ENCODE peak calls at places on chromosomes 16 and 17, in nine cellular contexts. N, Z, F, J, O, Q, M, V and S are unnamed samples.

GRCh38 chr16:58644765-58645487 is 15.3 kb upstream of the CNOT1 start:
- DNase-seq in N (no peak), F (no peak), J (no peak), Q (no peak), Z (no peak), M (no peak), O (no peak), V (no peak), S (no peak)

GRCh38 chr16:31322500-31322899 is 32.5 kb upstream of the ITGAX start:
- DNase-seq in O (no peak), N (no peak), V (no peak), F (no peak), Z (no peak), J (no peak), M (no peak), Q (no peak), S (no peak)

GRCh38 chr17:80539022-80539421 is 5.6 kb upstream of the RPTOR start:
- DNase-seq in M (no peak), V (no peak), N (no peak), J (no peak), Z (no peak), O (no peak), Q (no peak), F (no peak), S (no peak)

GRCh38 chr17:42424991-42425610 is 2.0 kb upstream of the CAVIN1 start:
- DNase-seq in O (no peak), Q (no peak), N (no peak), M (no peak), V (no peak), J (no peak), Z (no peak), F (no peak), S (peak)

GRCh38 chr17:49998836-49999511 is 4.0 kb upstream of the DLX3 start:
- DNase-seq in V (no peak), N (no peak), Q (no peak), M (no peak), O (no peak), J (no peak), F (no peak), Z (no peak), S (no peak)

GRCh38 chr17:21510686-21511367 is 134.7 kb downstream of the KCNJ12 start:
- DNase-seq in J (no peak), N (no peak), V (no peak), Q (no peak), M (no peak), O (no peak), F (no peak), Z (peak), S (no peak)

GRCh38 chr16:49698931-49699715 is 156.8 kb downstream of the ZNF423 start:
- DNase-seq in F (no peak), J (no peak), V (no peak), M (peak), Q (peak), N (no peak), O (no peak), Z (peak), S (peak)

GRCh38 chr16:86653289-86654006 is 75.1 kb downstream of the FOXL1 start:
- DNase-seq in M (peak), N (no peak), Z (no peak), Q (no peak), O (no peak), F (no peak), J (no peak), V (no peak), S (peak)

GRCh38 chr17:6668219-6668618 is 16.7 kb downstream of the C17orf100 start:
- DNase-seq in J (no peak), O (no peak), Q (no peak), F (no peak), Z (no peak), M (no peak), V (no peak), N (no peak), S (no peak)

DNA sequence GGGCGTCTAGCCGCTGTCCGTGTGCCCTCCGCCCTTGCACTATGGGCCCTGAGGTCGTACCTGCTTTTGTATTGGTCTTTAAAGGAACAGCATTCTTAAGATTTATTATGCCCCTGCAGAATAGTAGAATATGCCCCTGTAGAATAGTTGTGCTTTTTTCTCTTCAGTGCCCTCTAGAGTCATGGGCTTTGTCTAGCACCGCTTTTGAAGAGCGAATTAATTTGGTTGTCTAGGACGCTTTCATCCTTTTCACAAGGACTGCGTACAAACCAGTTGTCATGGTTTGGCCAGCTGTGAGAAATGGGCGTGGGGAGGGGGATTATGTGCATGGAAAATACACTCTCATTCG is 615 bp downstream of the CEP95 start:
- DNase-seq in N (peak), V (no peak), M (peak), O (peak), J (no peak), Z (peak), Q (peak), F (no peak), S (peak)
- TF ChIP-seq CTCF in N (peak), V (peak), M (peak), O (peak), J (peak), Z (peak), Q (peak), F (peak), S (peak)

GRCh38 chr16:27802664-27803450 is 252.9 kb downstream of the KATNIP start:
- DNase-seq in V (no peak), J (no peak), O (no peak), Z (no peak), M (no peak), N (no peak), Q (no peak), F (no peak), S (no peak)

GRCh38 chr16:27800817-27801216 is 250.9 kb downstream of the KATNIP start:
- DNase-seq in F (no peak), V (no peak), O (no peak), Q (no peak), J (no peak), Z (no peak), M (no peak), N (no peak), S (no peak)

GRCh38 chr16:27801259-27801945 is 251.5 kb downstream of the KATNIP start:
- DNase-seq in Z (peak), M (peak), V (no peak), O (no peak), J (no peak), Q (no peak), F (no peak), N (no peak), S (peak)

GRCh38 chr16:27798241-27798640 is 248.3 kb downstream of the KATNIP start:
- DNase-seq in F (no peak), Z (no peak), J (no peak), M (no peak), Q (no peak), V (no peak), N (no peak), O (no peak), S (no peak)

DNA sequence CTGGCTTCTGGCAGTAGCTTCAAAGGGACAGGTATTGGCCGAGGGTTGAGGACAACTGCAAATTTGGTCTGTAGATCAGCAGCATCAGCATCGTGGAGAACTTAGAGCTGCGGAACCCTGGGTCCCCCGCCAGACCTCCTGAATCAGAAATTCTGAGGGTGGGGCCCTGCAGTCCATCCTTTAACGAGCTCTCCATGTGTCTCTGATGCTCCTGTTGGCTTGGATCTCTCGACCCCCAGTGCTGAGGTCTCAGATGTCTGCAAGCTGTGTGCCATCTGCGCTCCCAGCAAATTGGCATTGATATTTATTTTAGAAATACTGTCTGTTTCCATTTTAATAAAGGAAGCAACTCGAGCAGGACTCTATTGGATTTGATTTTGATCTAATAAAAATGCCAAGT is 249.9 kb downstream of the KATNIP start:
- DNase-seq in F (no peak), Z (no peak), M (no peak), Q (no peak), V (no peak), N (no peak), J (no peak), O (no peak), S (no peak)
- TF ChIP-seq CTCF in F (no peak), Z (no peak), M (no peak), Q (no peak), V (no peak), N (no peak), J (no peak), O (no peak), S (no peak)

GRCh38 chr17:13977837-13978236 is 91.5 kb upstream of the COX10 start:
- DNase-seq in Z (no peak), Q (no peak), V (no peak), O (no peak), N (no peak), M (no peak), F (no peak), J (no peak), S (no peak)

GRCh38 chr17:13981881-13982280 is 87.4 kb upstream of the COX10 start:
- DNase-seq in F (no peak), V (no peak), Z (no peak), M (no peak), J (no peak), O (no peak), N (no peak), Q (no peak), S (no peak)

DNA sequence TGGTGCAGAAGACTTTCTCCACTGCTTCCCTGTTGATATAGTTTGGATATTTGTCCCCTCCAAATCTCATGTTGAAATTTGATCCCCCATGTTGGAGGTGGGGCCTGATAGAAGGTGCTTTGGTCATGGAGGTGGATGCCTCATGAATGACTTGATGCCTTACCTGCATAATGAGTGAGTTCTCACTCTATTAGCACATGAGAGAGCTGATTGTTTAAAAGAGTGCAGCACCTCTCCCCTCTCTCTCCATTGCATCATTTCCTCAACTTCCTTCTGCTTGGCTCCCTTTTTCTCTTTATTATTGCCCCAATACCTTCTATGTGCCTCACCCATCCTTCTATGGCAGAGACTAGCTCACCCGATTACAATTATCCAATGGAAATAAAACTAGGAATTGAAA is 90.8 kb upstream of the COX10 start:
- DNase-seq in F (no peak), O (no peak), V (no peak), N (no peak), J (no peak), Z (no peak), M (no peak), Q (no peak), S (no peak)
- TF ChIP-seq CTCF in F (no peak), O (no peak), V (no peak), N (no peak), J (no peak), Z (no peak), M (no peak), Q (no peak), S (no peak)

GRCh38 chr16:2787961-2788360 is 601 bp upstream of the PRSS33 start:
- DNase-seq in V (no peak), N (no peak), Z (no peak), J (no peak), F (no peak), O (no peak), Q (no peak), M (no peak), S (no peak)
- TF ChIP-seq CTCF in V (no peak), N (no peak), Z (no peak), J (no peak), F (no peak), O (no peak), Q (no peak), M (no peak), S (no peak)

DNA sequence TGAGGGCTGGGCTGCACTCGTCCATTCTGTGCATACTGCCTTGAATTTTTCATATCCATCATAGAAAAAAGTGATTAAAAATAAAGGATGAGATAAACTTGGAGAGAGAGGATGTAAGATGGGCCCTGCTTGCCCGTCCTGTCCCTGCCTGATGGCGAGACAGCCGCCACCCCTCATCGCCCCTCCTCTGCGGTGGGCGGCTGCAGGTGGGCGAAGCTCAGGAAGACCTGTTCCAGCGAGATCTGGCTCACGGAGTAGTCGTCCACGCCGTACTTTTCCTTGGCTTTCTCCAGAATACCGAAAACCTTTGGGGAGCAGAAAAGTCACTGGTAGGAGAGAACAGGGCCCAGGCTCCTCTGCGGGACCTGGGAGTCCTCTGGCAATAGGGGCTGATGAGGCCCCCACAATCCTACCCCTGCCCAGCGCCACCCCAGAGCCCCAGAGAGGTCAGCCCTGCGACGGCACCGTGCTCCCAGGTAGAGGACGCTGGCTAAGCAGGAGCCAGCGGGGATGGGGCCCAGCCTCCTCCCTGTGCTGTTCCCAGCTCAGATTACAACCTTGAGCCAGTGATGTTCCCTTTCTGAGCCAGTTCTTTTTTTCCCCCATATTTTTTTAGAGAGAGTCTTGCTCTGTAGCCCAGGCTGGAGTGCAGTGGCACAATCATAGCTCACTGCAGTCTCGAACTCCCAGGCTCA is 8.7 kb upstream of the RNPS1 start:
- DNase-seq in V (no peak), N (no peak), Q (no peak), F (no peak), O (no peak), M (no peak), Z (no peak), J (no peak), S (no peak)
- TF ChIP-seq CTCF in V (no peak), N (no peak), Q (no peak), F (no peak), O (no peak), M (no peak), Z (no peak), J (no peak), S (no peak)

GRCh38 chr16:85452364-85453178 is 160.6 kb upstream of the GSE1 start:
- DNase-seq in V (no peak), N (no peak), Q (no peak), Z (no peak), M (no peak), J (no peak), F (no peak), O (no peak), S (no peak)
- TF ChIP-seq CTCF in V (peak), N (no peak), Q (no peak), Z (no peak), M (no peak), J (no peak), F (no peak), O (no peak), S (no peak)

GRCh38 chr16:4654387-4654901 is 29.8 kb downstream of the MGRN1 start:
- DNase-seq in N (no peak), J (no peak), Q (no peak), V (no peak), F (no peak), O (no peak), Z (no peak), M (no peak), S (no peak)

GRCh38 chr16:4653981-4654380 is 29.4 kb downstream of the MGRN1 start:
- DNase-seq in M (no peak), J (no peak), O (peak), N (no peak), Z (no peak), V (no peak), Q (no peak), F (no peak), S (no peak)

GRCh38 chr16:4655801-4656200 is 31.2 kb downstream of the MGRN1 start:
- DNase-seq in M (no peak), O (no peak), V (no peak), F (no peak), Z (no peak), Q (no peak), J (no peak), N (no peak), S (no peak)

GRCh38 chr16:4656221-4656620 is 31.6 kb downstream of the MGRN1 start:
- DNase-seq in N (no peak), F (no peak), V (no peak), Q (no peak), M (no peak), O (no peak), Z (no peak), J (no peak), S (no peak)

DNA sequence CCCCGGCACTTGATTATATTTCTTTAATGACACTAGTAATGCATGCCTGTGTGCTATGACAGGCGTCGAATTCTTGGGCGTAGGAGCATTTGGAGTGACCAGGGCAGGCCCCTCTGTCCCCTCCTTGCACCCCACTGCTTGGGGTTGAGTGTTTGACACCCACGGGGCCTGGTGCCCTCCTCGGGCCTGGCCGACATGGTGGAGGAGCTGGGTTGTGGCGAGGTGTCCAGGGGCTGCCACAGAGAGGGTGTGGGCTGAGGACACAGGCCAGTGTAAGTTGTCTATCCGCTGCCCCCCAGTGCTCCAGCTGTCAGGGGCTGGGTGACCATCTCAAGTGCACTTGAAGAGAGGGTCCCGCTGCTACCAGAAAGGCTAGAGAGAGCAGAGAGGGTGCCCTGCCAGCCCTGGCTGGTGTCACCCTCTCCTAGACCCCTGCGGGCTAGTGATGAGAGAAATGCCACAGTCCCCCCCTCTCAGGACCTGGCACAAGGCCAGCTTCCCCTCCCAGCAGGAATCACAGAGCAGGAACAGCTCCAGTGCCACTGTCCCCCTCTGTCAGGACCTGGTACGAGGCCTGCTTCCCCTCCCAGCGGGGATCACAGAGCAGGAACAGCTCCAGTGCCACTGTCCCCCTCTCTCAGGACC is 30.4 kb downstream of the MGRN1 start:
- DNase-seq in N (no peak), J (no peak), F (no peak), O (no peak), M (no peak), V (no peak), Z (no peak), Q (no peak), S (no peak)
- TF ChIP-seq CTCF in N (no peak), J (no peak), F (no peak), O (no peak), M (no peak), V (no peak), Z (no peak), Q (no peak), S (no peak)

GRCh38 chr17:36008998-36009665 is 7.8 kb upstream of the CCL15 start:
- DNase-seq in N (no peak), F (no peak), O (no peak), J (no peak), V (peak), Z (peak), M (peak), Q (no peak), S (peak)
- TF ChIP-seq CTCF in N (peak), F (peak), O (peak), J (peak), V (peak), Z (peak), M (peak), Q (no peak), S (peak)